ENCODE peak calls at places on chromosome 15, in ten cellular contexts. I is A549, C is GM12878, N is astrocyte, M is MM.1S, T is HCT116, Q is fibroblast of lung, V is GM23338, O is OCI-LY7, Y is hepatocyte. D is an unnamed sample.
A peak's percentile ranks its signal among the peaks of the same experiment; 100 is the strongest.

GRCh38 chr15:68755731-68756130 is 65.0 kb downstream of the ANP32A start:
- DNase-seq in M (no peak), C (no peak), V (no peak), O (no peak), I (no peak), Y (no peak), Q (no peak), N (no peak), T (no peak), D (no peak)

GRCh38 chr15:101025896-101026631 is 106.9 kb downstream of the LRRK1 start:
- DNase-seq in N (no peak), O (no peak), V (no peak), Y (no peak), Q (no peak), M (no peak), C (no peak), I (no peak), T (no peak), D (no peak)

GRCh38 chr15:69064649-69065048 is 50.2 kb downstream of the NOX5 start:
- DNase-seq in C (no peak), M (no peak), O (no peak), N (no peak), Q (no peak), V (peak; percentile 50), Y (no peak), I (no peak), T (no peak), D (no peak)

GRCh38 chr15:92810418-92811138 is 89.5 kb upstream of the CHD2 start:
- DNase-seq in I (no peak), T (no peak), Q (peak; percentile 82), C (no peak), N (peak; percentile 76), Y (peak; percentile 52), M (peak; percentile 85), V (peak; percentile 63), O (peak; percentile 91), D (no peak)

GRCh38 chr15:94021621-94022320 is 209.6 kb upstream of the MCTP2 start:
- DNase-seq in C (no peak), M (no peak), Q (no peak), V (no peak), N (no peak), Y (no peak), I (no peak), O (no peak), T (no peak), D (no peak)

GRCh38 chr15:80160570-80161156 is 7.9 kb downstream of the FAH start:
- DNase-seq in C (peak; percentile 39), T (no peak), N (peak; percentile 87), O (peak; percentile 75), M (peak; percentile 87), Q (peak; percentile 92), I (no peak), V (no peak), Y (peak; percentile 83), D (peak; percentile 93)

GRCh38 chr15:100529556-100529955 is 806 bp upstream of the CERS3 start:
- DNase-seq in Q (no peak), I (no peak), N (no peak), T (no peak), M (no peak), Y (no peak), O (no peak), V (no peak), C (no peak), D (no peak)

GRCh38 chr15:43406192-43406591 is 35.3 kb downstream of the TUBGCP4 start:
- DNase-seq in O (no peak), T (no peak), M (no peak), Y (no peak), N (no peak), Q (no peak), I (no peak), C (no peak), V (no peak), D (no peak)

GRCh38 chr15:36844453-36845094 is 255.8 kb downstream of the MEIS2 start:
- DNase-seq in T (no peak), O (no peak), Q (peak; percentile 48), I (no peak), C (no peak), N (peak; percentile 36), V (peak; percentile 15), M (no peak), Y (peak; percentile 30), D (no peak)

GRCh38 chr15:100031665-100032357 is 298.6 kb upstream of the LYSMD4 start:
- DNase-seq in Q (no peak), T (no peak), Y (no peak), M (no peak), N (no peak), O (no peak), I (no peak), V (no peak), C (no peak), D (no peak)

DNA sequence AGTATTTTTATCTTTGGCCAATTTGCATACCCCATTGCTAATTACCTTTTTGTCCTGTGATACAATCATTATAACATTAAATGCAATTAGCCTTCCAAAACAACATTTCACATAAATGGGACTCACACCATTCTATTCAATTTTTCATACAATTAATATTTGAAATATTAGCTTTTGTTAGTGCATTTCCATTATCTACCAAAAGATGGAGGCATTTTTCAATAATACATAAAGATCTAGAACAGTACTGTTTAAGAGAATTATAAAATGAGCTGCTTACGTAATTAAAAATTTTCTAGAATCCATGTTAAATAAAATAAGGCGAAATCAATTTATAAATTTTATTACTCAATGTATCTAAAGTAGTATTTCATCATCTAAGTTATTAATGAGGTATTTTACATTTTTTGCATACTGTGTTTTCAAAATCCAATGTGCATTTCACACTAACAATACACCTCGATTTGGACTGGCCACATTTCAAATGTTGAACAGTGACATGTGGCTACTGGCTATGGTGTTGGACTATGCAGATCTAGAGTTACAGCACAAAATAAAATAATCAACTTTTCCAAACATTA is 74.3 kb downstream of the TJP1 start:
- DNase-seq in N (no peak), O (peak; percentile 11), V (no peak), Y (no peak), Q (no peak), C (no peak), I (no peak), T (peak; percentile 8), M (peak; percentile 41), D (no peak)
- TF ChIP-seq CTCF in N (peak; percentile 31), O (peak; percentile 81), V (peak; percentile 40), Y (peak; percentile 66), Q (no peak), C (peak; percentile 18), I (peak; percentile 61), T (peak; percentile 25), M (peak; percentile 52), D (peak; percentile 73)

GRCh38 chr15:27665002-27665401 is 434.1 kb downstream of the OCA2 start:
- DNase-seq in T (no peak), C (no peak), Q (no peak), M (peak; percentile 59), Y (no peak), N (no peak), O (no peak), I (no peak), V (no peak), D (no peak)
- H3K4me2 ChIP-seq in T (no peak overlapping the region), C (no peak overlapping the region), Q (no peak overlapping the region), M (no peak overlapping the region), Y (no peak overlapping the region), N (no peak overlapping the region), O (no peak overlapping the region), I (no peak overlapping the region), V (no peak overlapping the region), D (no peak overlapping the region)

DNA sequence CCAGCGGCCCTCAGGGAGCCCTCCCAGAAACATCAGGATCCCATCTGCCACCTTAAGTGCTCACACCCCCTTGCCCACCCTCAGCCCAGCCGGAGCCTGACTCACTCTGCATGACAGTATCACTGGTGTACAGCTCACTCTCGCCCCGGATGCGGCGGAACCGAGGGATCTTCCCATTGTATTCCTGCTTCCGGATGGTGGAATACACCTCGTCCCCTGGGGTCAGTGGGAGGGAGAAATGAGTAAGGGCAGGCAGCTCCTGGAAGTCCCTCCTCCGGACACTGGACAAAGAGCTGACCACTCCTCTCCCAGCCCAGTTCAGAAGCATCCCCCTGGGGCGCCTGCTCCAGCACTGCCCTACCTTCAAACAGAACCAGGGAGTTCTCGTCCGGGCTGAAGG is 16.5 kb downstream of the SEMA7A start:
- DNase-seq in T (no peak), V (no peak), O (no peak), I (no peak), Q (peak; percentile 81), N (peak; percentile 73), C (no peak), M (no peak), Y (no peak), D (no peak)
- H3K4me1 ChIP-seq in T (peaks cover 45% of the 10 kb centered on the region), V (peaks cover 14% of the 10 kb centered on the region), O (peaks cover 24% of the 10 kb centered on the region), I (peaks cover 10% of the 10 kb centered on the region), Q (peaks cover 18% of the 10 kb centered on the region), N (peaks cover 74% of the 10 kb centered on the region), C (peaks cover 39% of the 10 kb centered on the region), M (peaks cover 15% of the 10 kb centered on the region), Y (peaks cover 5% of the 10 kb centered on the region), D (peaks cover 31% of the 10 kb centered on the region)

GRCh38 chr15:74794970-74795349 is 13.1 kb downstream of the CSK start:
- DNase-seq in Y (no peak), T (no peak), C (no peak), O (no peak), I (no peak), M (no peak), V (no peak), N (no peak), Q (no peak), D (no peak)

GRCh38 chr15:74792227-74793016 is 10.5 kb downstream of the CSK start:
- DNase-seq in N (no peak), T (no peak), M (no peak), Q (no peak), Y (no peak), I (no peak), O (no peak), C (no peak), V (no peak), D (no peak)

GRCh38 chr15:74791667-74792066 is 9.8 kb downstream of the CSK start:
- DNase-seq in Y (no peak), T (no peak), Q (no peak), C (no peak), O (no peak), V (no peak), M (no peak), I (no peak), N (no peak), D (no peak)

GRCh38 chr15:74794248-74794969 is 12.5 kb downstream of the CSK start:
- DNase-seq in C (no peak), N (no peak), V (no peak), O (no peak), Q (no peak), Y (no peak), M (no peak), I (no peak), T (no peak), D (no peak)

DNA sequence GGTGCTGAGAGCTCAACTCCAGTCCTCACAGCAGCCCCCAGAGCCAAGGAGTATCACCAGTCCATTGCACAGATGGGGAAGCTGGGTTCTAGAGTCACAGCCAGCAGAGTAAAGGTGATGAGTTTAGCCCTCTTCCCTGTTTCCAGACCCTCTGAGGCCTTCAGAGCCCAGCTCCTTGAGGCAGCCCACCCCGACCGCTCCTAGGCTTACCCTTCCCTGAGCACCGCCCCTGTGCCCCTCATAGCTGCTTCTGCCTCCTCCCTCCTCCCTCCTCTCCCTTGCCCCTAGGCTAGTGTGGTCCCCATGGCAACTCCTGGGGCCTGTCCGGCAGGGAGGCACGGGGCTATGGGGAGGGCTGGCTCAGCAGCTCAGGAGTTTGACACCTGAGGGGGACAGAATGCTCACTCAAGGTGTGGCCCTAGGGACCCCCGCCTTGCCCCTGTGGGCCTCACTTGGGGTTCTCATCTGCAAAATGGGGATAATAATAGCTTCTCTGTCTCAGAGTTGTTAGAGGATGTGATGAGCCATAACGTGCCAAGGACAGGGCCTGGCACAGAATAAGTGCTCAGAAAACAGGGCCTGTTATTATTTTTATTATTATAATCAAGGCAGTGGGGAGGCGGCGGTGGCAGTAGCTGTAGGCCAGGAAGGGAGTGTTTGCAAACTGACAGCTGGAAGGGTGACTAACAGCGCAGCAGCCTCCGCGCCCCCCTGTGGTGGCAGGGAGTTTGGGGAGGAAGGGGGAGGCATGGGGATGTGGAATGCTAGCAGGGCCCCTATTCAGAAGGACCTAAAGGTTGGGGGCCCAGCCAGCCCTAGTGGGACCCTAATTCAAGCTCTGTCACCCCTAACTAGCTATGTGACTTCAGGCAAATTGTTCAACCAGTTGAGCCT is 11.5 kb downstream of the CSK start:
- DNase-seq in I (no peak), M (no peak), T (no peak), V (peak; percentile 36), Y (no peak), Q (peak; percentile 34), C (no peak), N (no peak), O (peak; percentile 63), D (no peak)
- TF ChIP-seq CTCF in I (no peak), M (no peak), T (no peak), V (no peak), Y (no peak), Q (peak; percentile 8), C (peak; percentile 63), N (peak; percentile 29), O (peak; percentile 81), D (no peak)

D was measured in PC-9.